ENCODE peak calls at places on chromosomes 12 and 14, in six cellular contexts. One of them, this sample, is unnamed.

GRCh38 chr14:61547186-61548121 is 147.9 kb upstream of the HIF1A start:
- DNase-seq in WTC11: no peak
- DNase-seq in NCI-H146: no peak
- DNase-seq in occipital lobe: no peak
- DNase-seq in activated T-cell treated with anti-CD3 and anti-CD28 coated beads, Interleukin-2, amount 50 U/mL, for 24 hours: peak; percentile 11
- DNase-seq in breast epithelium: no peak
- DNase-seq in this sample: no peak

GRCh38 chr12:45040977-45041376 is 9.9 kb downstream of the DBX2 start:
- DNase-seq in activated T-cell treated with anti-CD3 and anti-CD28 coated beads, Interleukin-2, amount 50 U/mL, for 24 hours: no peak
- DNase-seq in breast epithelium: no peak
- DNase-seq in WTC11: no peak
- DNase-seq in NCI-H146: no peak
- DNase-seq in occipital lobe: no peak
- DNase-seq in this sample: no peak

GRCh38 chr12:113473400-113473799 is 1.7 kb upstream of the LHX5 start:
- DNase-seq in activated T-cell treated with anti-CD3 and anti-CD28 coated beads, Interleukin-2, amount 50 U/mL, for 24 hours: no peak
- DNase-seq in NCI-H146: no peak
- DNase-seq in occipital lobe: no peak
- DNase-seq in WTC11: no peak
- DNase-seq in breast epithelium: no peak
- DNase-seq in this sample: no peak

GRCh38 chr12:3086729-3087323 is 9.6 kb downstream of the TSPAN9 start:
- DNase-seq in breast epithelium: no peak
- DNase-seq in WTC11: no peak
- DNase-seq in activated T-cell treated with anti-CD3 and anti-CD28 coated beads, Interleukin-2, amount 50 U/mL, for 24 hours: no peak
- DNase-seq in NCI-H146: no peak
- DNase-seq in occipital lobe: no peak
- DNase-seq in this sample: no peak

GRCh38 chr12:724194-724855 is 28.1 kb upstream of the WNK1 start:
- DNase-seq in WTC11: no peak
- DNase-seq in breast epithelium: no peak
- DNase-seq in occipital lobe: no peak
- DNase-seq in activated T-cell treated with anti-CD3 and anti-CD28 coated beads, Interleukin-2, amount 50 U/mL, for 24 hours: no peak
- DNase-seq in NCI-H146: peak; percentile 45
- DNase-seq in this sample: no peak

GRCh38 chr14:24978862-24979724 is 70.9 kb downstream of the STXBP6 start:
- DNase-seq in WTC11: no peak
- DNase-seq in breast epithelium: no peak
- DNase-seq in activated T-cell treated with anti-CD3 and anti-CD28 coated beads, Interleukin-2, amount 50 U/mL, for 24 hours: no peak
- DNase-seq in NCI-H146: no peak
- DNase-seq in occipital lobe: no peak
- DNase-seq in this sample: no peak

GRCh38 chr12:31952418-31952817 is 6.8 kb upstream of the RESF1 start:
- DNase-seq in activated T-cell treated with anti-CD3 and anti-CD28 coated beads, Interleukin-2, amount 50 U/mL, for 24 hours: no peak
- DNase-seq in occipital lobe: no peak
- DNase-seq in WTC11: no peak
- DNase-seq in breast epithelium: no peak
- DNase-seq in NCI-H146: no peak
- DNase-seq in this sample: no peak

GRCh38 chr12:90859591-90859990 is 95.4 kb downstream of the CCER1 start:
- DNase-seq in occipital lobe: no peak
- DNase-seq in NCI-H146: no peak
- DNase-seq in breast epithelium: no peak
- DNase-seq in WTC11: no peak
- DNase-seq in activated T-cell treated with anti-CD3 and anti-CD28 coated beads, Interleukin-2, amount 50 U/mL, for 24 hours: no peak
- DNase-seq in this sample: no peak

GRCh38 chr14:47674546-47675238 is 713 bp downstream of the MDGA2 start:
- DNase-seq in breast epithelium: no peak
- DNase-seq in occipital lobe: no peak
- DNase-seq in WTC11: peak; percentile 26
- DNase-seq in activated T-cell treated with anti-CD3 and anti-CD28 coated beads, Interleukin-2, amount 50 U/mL, for 24 hours: no peak
- DNase-seq in NCI-H146: no peak
- DNase-seq in this sample: peak; percentile 65

GRCh38 chr12:94909609-94910008 is 93.9 kb downstream of the NDUFA12 start:
- DNase-seq in WTC11: no peak
- DNase-seq in breast epithelium: no peak
- DNase-seq in occipital lobe: no peak
- DNase-seq in activated T-cell treated with anti-CD3 and anti-CD28 coated beads, Interleukin-2, amount 50 U/mL, for 24 hours: no peak
- DNase-seq in NCI-H146: no peak
- DNase-seq in this sample: peak; percentile 11

This sample was measured in neural progenitor cell.